ENCODE peak calls at places on chromosomes 1 and 21, in four cellular contexts. A is A549, S is HepG2, Q is K562. N is an unnamed sample.

GRCh38 chr1:75503221-75503974 is 107.5 kb downstream of the SLC44A5 start:
- DNase-seq in A (no peak), S (no peak), Q (no peak), N (no peak)

GRCh38 chr1:221712198-221712684 is 29.6 kb downstream of the DUSP10 start:
- DNase-seq in A (peak), S (no peak), Q (peak), N (no peak)

GRCh38 chr1:218304281-218305039 is 19.4 kb downstream of the RRP15 start:
- DNase-seq in A (no peak), S (no peak), Q (peak), N (no peak)

GRCh38 chr1:7447736-7448135 is 323.4 kb upstream of the VAMP3 start:
- DNase-seq in A (no peak), S (no peak), Q (no peak), N (no peak)

GRCh38 chr1:33176362-33176850 is 5.4 kb downstream of the TRIM62 start:
- DNase-seq in A (no peak), S (no peak), Q (no peak), N (no peak)

GRCh38 chr1:63321788-63322247 is 549 bp upstream of the FOXD3 start:
- DNase-seq in A (no peak), S (no peak), Q (no peak), N (no peak)

GRCh38 chr1:240122639-240123604 is 31.2 kb downstream of the FMN2 start:
- DNase-seq in A (no peak), S (peak), Q (no peak), N (no peak)

GRCh38 chr1:22633697-22634463 is 2.5 kb upstream of the C1QA start:
- DNase-seq in A (no peak), S (no peak), Q (no peak), N (no peak)

GRCh38 chr1:36465731-36466369 is 1.7 kb upstream of the MRPS15 start:
- DNase-seq in A (no peak), S (no peak), Q (no peak), N (no peak)

GRCh38 chr1:2544875-2545638 is 11.1 kb upstream of the TNFRSF14 start:
- DNase-seq in A (no peak), S (no peak), Q (peak), N (no peak)

GRCh38 chr1:63818567-63819340 is 44.9 kb downstream of the ROR1 start:
- DNase-seq in A (no peak), S (no peak), Q (no peak), N (no peak)

GRCh38 chr1:63559357-63559756 is 33.9 kb upstream of the PGM1 start:
- DNase-seq in A (no peak), S (no peak), Q (no peak), N (no peak)

GRCh38 chr1:152495066-152495675 is 15.4 kb upstream of the LCE5A start:
- DNase-seq in A (peak), S (peak), Q (peak), N (no peak)

GRCh38 chr1:183191833-183192232 is 5.8 kb downstream of the LAMC2 start:
- DNase-seq in A (peak), S (no peak), Q (no peak), N (no peak)

GRCh38 chr1:13823936-13824335 is 123.9 kb downstream of the PRDM2 start:
- DNase-seq in A (no peak), S (no peak), Q (no peak), N (no peak)

GRCh38 chr1:155062702-155063411 is 683 bp upstream of the EFNA4 start:
- DNase-seq in A (peak), S (peak), Q (peak), N (no peak)

GRCh38 chr1:161185282-161185682 is 8.0 kb upstream of the B4GALT3 start:
- DNase-seq in A (no peak), S (no peak), Q (peak), N (peak)

GRCh38 chr21:17859661-17860060 is 40.5 kb upstream of the C21orf91 start:
- DNase-seq in A (no peak), S (no peak), Q (no peak), N (no peak)

GRCh38 chr1:23473037-23473800 is 10.8 kb downstream of the ASAP3 start:
- DNase-seq in A (no peak), S (peak), Q (no peak), N (no peak)

GRCh38 chr1:113975211-113975895 is 3.9 kb upstream of the OLFML3 start:
- DNase-seq in A (no peak), S (no peak), Q (no peak), N (no peak)

GRCh38 chr1:168136709-168137514 is at the start of gene GPR161:
- DNase-seq in A (peak), S (no peak), Q (peak), N (no peak)

GRCh38 chr1:204286841-204287387 is 72.8 kb downstream of the PLEKHA6 start:
- DNase-seq in A (peak), S (no peak), Q (no peak), N (no peak)

GRCh38 chr1:95086949-95087533 is 14.3 kb upstream of the ALG14 start:
- DNase-seq in A (peak), S (peak), Q (peak), N (no peak)

GRCh38 chr1:165075725-165076370 is 280.7 kb downstream of the LMX1A start:
- DNase-seq in A (peak), S (peak), Q (peak), N (no peak)

GRCh38 chr1:32773018-32773763 is 44.0 kb downstream of the YARS1 start:
- DNase-seq in A (peak), S (peak), Q (peak), N (peak)

GRCh38 chr1:213984387-213985180 is 3.2 kb upstream of the PROX1 start:
- DNase-seq in A (no peak), S (no peak), Q (no peak), N (no peak)

GRCh38 chr1:228081144-228081543 is 1.4 kb upstream of the ARF1 start:
- DNase-seq in A (no peak), S (no peak), Q (peak), N (no peak)

GRCh38 chr1:226603976-226604845 is 55.6 kb downstream of the STUM start:
- DNase-seq in A (no peak), S (no peak), Q (no peak), N (no peak)

GRCh38 chr1:183218981-183219621 is 33.0 kb downstream of the LAMC2 start:
- DNase-seq in A (no peak), S (no peak), Q (no peak), N (no peak)

GRCh38 chr1:58896211-58897183 is 112.7 kb upstream of the JUN start:
- DNase-seq in A (no peak), S (no peak), Q (peak), N (no peak)

GRCh38 chr1:58899581-58900271 is 115.9 kb upstream of the JUN start:
- DNase-seq in A (no peak), S (no peak), Q (no peak), N (no peak)

GRCh38 chr1:58900401-58900800 is 116.6 kb upstream of the JUN start:
- DNase-seq in A (no peak), S (no peak), Q (no peak), N (no peak)

GRCh38 chr1:58901008-58901407 is 117.2 kb upstream of the JUN start:
- DNase-seq in A (no peak), S (peak), Q (no peak), N (no peak)

DNA sequence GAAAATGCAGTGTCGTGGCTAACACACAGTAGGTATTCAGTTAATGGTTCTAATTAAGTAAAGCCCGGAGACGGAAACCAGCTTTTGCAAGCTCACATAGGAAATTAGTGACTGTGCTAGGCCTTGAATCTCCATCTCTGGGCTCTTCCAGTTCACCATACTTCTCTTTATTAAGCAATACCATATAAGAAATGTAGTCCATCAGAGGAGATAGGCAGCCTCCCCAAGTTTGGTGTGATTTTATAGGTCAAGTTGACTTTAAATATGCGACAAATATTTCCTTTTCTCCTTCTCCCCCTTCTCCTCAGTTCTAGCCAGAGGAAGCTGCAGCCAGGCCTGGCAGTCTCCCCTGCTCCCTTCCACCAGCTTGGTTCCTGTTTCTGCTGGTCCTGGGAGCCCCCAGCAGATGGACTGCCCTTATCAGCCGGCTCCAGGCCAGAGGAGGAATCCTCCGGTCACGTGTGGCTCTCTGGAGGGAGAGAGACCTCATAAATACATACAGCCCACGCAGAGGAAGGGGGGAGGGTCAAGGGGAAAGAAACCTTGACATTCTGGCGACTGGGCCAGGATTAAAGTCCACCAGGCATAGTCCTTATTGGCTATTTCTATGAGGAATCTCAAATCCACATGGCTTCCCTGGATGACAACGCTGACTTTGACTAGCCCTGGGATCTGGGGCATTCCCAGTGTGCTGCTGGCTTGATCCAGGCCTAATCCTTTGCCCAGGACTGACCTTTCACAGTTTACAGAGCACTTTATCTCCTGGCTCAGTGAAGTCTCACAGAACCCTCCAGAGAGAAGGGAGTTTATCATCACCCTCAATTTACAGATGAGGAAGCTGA is 115.1 kb upstream of the JUN start:
- DNase-seq in A (no peak), S (peak), Q (peak), N (no peak)
- TF ChIP-seq HDAC2 in A (no peak), S (peak), Q (peak), N (no peak)

GRCh38 chr1:61098333-61098732 is 16.0 kb downstream of the NFIA start:
- DNase-seq in A (no peak), S (no peak), Q (no peak), N (no peak)
- TF ChIP-seq HDAC2 in A (no peak), S (no peak), Q (no peak), N (no peak)

DNA sequence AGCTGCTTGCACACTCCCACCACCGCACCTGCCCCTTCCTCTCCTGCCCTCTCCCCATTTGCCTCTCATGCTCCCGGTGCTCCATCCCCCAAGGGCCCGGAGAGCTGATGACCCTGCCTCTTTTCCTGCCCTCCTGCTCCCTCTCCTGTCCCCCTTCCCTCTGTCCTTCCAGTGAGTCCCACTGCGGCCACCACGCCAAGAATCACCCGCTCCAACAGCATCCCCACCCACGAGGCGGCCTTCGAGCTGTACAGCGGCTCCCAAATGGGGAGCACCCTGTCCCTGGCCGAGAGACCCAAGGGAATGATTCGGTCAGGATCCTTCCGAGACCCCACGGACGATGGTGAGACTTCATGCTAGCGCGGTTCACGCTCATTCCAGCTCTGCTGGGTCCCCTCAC is 40.7 kb upstream of the IPO9 start:
- DNase-seq in A (no peak), S (no peak), Q (no peak), N (no peak)
- TF ChIP-seq HDAC2 in A (no peak), S (no peak), Q (no peak), N (no peak)

DNA sequence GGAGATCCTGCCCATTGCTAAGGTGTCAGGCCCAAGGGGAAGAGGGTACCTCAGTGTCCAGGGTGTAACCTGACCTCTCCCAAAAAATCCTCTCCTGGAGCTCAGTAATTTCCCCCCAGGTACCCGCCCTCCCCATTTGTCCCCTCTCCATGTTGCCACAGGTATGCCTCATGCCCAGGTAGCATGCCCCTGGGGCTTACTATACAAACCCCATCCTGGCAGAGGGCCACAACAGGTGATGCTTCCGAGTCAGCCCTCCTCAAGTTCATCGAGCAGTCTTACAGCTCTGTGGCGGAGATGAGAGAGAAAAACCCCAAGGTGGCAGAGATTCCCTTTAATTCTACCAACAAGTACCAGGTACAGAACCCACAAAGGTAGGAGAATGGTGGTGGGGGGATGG is 15.7 kb downstream of the ATP1A4 start:
- DNase-seq in A (no peak), S (no peak), Q (no peak), N (no peak)
- TF ChIP-seq HDAC2 in A (no peak), S (no peak), Q (no peak), N (no peak)

DNA sequence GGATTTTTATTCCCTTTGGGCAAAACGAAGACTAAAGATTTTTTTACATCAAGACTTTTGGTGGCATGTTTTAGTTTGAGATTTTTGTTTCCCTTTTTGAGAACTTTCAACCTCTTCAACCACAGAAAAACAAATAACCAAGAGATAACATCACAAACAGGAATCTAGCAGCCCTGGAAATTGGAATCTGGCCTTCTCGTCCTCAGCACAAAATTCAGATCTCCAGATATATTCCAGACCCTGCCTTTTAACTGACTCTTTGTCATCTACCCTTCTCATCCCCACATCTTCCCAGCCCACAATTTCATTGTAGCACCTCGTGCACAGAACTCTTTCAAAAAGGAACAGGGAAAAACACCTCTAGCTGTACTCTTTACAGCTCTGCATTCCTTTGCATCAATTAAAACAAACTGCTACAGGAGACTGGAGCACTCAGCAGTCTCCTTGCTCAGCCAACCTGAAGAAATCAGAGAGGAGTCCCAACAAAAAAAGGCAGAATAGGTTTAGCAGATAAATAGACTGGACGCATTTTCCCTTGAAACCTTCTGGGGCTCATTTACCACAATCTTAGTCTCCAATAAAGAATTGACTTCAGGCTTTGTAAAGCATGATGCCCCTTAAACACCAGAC is 251.0 kb downstream of the TTLL7 start:
- DNase-seq in A (no peak), S (peak), Q (no peak), N (no peak)
- TF ChIP-seq HDAC2 in A (no peak), S (no peak), Q (no peak), N (no peak)

GRCh38 chr1:244349581-244350001 is 102.1 kb downstream of the ADSS2 start:
- DNase-seq in A (no peak), S (no peak), Q (no peak), N (no peak)
- TF ChIP-seq HDAC2 in A (no peak), S (no peak), Q (no peak), N (no peak)

DNA sequence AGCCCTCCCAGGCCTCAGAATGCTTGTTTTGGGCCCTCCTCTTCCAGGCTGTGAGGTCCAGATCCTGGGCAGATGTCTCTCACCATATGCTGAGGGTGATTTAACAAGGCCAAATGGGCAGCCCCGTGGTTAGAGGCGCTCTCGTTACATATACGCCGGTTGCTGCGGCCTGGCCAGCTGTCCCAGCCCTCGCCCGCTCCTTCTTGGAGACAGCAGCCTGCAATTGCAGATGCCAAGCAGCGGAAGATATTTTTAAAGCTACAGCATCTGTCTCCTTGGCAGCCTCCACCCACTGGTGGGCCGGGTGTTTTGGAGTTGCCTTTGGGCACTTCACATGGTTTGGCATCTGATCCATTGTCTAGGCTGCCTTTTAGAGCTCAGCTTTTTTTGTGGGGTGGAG is 178.8 kb upstream of the NFIA start:
- DNase-seq in A (no peak), S (no peak), Q (no peak), N (no peak)
- TF ChIP-seq HDAC2 in A (no peak), S (no peak), Q (no peak), N (no peak)